ENCODE peak calls at places on chromosomes 6 and 20, in four cellular contexts. One of them, this sample, is unnamed.

GRCh38 chr6:118319890-118320289 is 228.2 kb upstream of the PLN start:
- DNase-seq in astrocyte of the cerebellum: no peak
- DNase-seq in foreskin fibroblast: no peak
- DNase-seq in colonic mucosa: no peak
- DNase-seq in this sample: no peak

GRCh38 chr6:17986656-17987575 is 519 bp downstream of the KIF13A start:
- DNase-seq in foreskin fibroblast: peak
- DNase-seq in astrocyte of the cerebellum: no peak
- DNase-seq in colonic mucosa: peak
- DNase-seq in this sample: no peak

GRCh38 chr6:30483677-30484279 is 5.5 kb upstream of the HLA-E start:
- DNase-seq in foreskin fibroblast: peak
- DNase-seq in astrocyte of the cerebellum: peak
- DNase-seq in colonic mucosa: peak
- DNase-seq in this sample: peak

GRCh38 chr20:24533449-24533848 is 64.0 kb downstream of the SYNDIG1 start:
- DNase-seq in foreskin fibroblast: no peak
- DNase-seq in colonic mucosa: no peak
- DNase-seq in astrocyte of the cerebellum: no peak
- DNase-seq in this sample: no peak

GRCh38 chr6:44706011-44706410 is 318.5 kb downstream of the CDC5L start:
- DNase-seq in astrocyte of the cerebellum: no peak
- DNase-seq in foreskin fibroblast: no peak
- DNase-seq in colonic mucosa: no peak
- DNase-seq in this sample: no peak

GRCh38 chr6:33446356-33446755 is 8.0 kb upstream of the ZBTB9 start:
- DNase-seq in astrocyte of the cerebellum: no peak
- DNase-seq in colonic mucosa: no peak
- DNase-seq in foreskin fibroblast: no peak
- DNase-seq in this sample: no peak

GRCh38 chr20:46558511-46558959 is 8.1 kb upstream of the OCSTAMP start:
- DNase-seq in astrocyte of the cerebellum: peak
- DNase-seq in foreskin fibroblast: peak
- DNase-seq in colonic mucosa: peak
- DNase-seq in this sample: no peak

GRCh38 chr20:31704225-31705119 is 18.2 kb downstream of the BCL2L1 start:
- DNase-seq in foreskin fibroblast: peak
- DNase-seq in astrocyte of the cerebellum: peak
- DNase-seq in colonic mucosa: peak
- DNase-seq in this sample: no peak

GRCh38 chr6:18405477-18406293 is 18.5 kb downstream of the RNF144B start:
- DNase-seq in astrocyte of the cerebellum: peak
- DNase-seq in foreskin fibroblast: peak
- DNase-seq in colonic mucosa: no peak
- DNase-seq in this sample: peak

GRCh38 chr6:84119277-84119676 is 85.7 kb downstream of the MRAP2 start:
- DNase-seq in colonic mucosa: no peak
- DNase-seq in astrocyte of the cerebellum: no peak
- DNase-seq in foreskin fibroblast: peak
- DNase-seq in this sample: no peak

GRCh38 chr6:111096246-111096645 is 8.9 kb downstream of the SLC16A10 start:
- DNase-seq in astrocyte of the cerebellum: no peak
- DNase-seq in foreskin fibroblast: no peak
- DNase-seq in colonic mucosa: peak
- DNase-seq in this sample: peak

GRCh38 chr20:61801857-61802442 is 263.7 kb downstream of the TAF4 start:
- DNase-seq in foreskin fibroblast: no peak
- DNase-seq in astrocyte of the cerebellum: no peak
- DNase-seq in colonic mucosa: no peak
- DNase-seq in this sample: no peak

GRCh38 chr6:119147101-119148053 is 68.9 kb upstream of the FAM184A start:
- DNase-seq in astrocyte of the cerebellum: peak
- DNase-seq in colonic mucosa: peak
- DNase-seq in foreskin fibroblast: peak
- DNase-seq in this sample: no peak

GRCh38 chr6:64516393-64516792 is 880.8 kb downstream of the PHF3 start:
- DNase-seq in foreskin fibroblast: no peak
- DNase-seq in astrocyte of the cerebellum: no peak
- DNase-seq in colonic mucosa: no peak
- DNase-seq in this sample: no peak
- H3K4me3 ChIP-seq in foreskin fibroblast: no peak
- H3K4me3 ChIP-seq in astrocyte of the cerebellum: no peak
- H3K4me3 ChIP-seq in colonic mucosa: no peak
- H3K4me3 ChIP-seq in this sample: no peak

DNA sequence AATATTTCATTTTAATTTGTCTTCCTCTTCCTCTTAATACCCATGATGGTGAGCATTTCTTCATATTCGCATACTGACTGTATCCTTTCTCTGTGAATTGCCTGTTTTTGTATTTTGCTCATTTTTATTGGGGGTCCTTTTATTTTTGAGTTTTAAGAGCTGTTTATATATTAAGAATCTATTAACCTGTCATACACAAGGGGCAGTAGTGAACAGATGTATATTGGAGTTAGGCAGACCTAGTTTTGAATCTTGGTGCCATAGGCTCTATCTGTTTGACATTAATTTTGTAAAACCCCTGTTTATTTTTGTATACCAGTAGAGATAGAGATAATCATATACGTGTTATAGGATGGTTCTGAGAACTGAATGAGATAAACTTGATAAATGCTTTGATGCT is 3.1 kb upstream of the WFDC5 start:
- DNase-seq in foreskin fibroblast: no peak
- DNase-seq in astrocyte of the cerebellum: no peak
- DNase-seq in colonic mucosa: no peak
- DNase-seq in this sample: no peak
- TF ChIP-seq CTCF in foreskin fibroblast: no peak
- TF ChIP-seq CTCF in astrocyte of the cerebellum: no peak
- TF ChIP-seq CTCF in colonic mucosa: no peak
- TF ChIP-seq CTCF in this sample: no peak

DNA sequence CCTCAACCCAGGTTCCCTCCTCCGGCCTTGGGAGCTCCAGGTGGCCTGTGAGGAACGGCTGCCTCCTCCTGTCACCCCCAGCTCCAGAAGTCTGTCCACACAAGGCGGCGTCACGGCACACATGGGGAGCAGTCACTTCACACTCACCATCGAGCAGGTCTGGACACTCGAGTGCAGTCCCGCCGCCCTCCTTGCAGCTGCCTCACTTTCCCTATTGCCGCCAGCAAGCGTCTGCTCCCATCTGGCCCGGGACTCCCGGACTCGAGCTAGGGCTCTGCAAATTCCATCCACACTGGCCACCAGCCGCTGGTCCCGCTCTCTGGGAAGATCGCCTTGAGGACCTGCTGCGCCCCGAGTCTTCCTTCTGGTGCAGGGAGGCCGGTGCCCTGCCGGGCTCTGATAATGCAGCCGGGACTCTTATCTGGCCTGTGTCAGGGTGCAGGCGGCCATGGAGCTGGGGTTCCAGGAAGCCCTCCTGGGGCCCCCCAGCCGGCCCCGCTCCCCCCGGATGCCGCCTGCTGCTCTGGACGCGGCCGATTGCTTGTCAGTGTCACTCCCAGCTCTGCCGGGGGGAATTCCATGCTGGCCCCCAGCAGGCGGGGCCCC is at the start of gene RIPOR3:
- DNase-seq in foreskin fibroblast: no peak
- DNase-seq in astrocyte of the cerebellum: no peak
- DNase-seq in colonic mucosa: no peak
- DNase-seq in this sample: no peak
- H3K4me3 ChIP-seq in foreskin fibroblast: peak
- H3K4me3 ChIP-seq in astrocyte of the cerebellum: peak
- H3K4me3 ChIP-seq in colonic mucosa: peak
- H3K4me3 ChIP-seq in this sample: no peak

GRCh38 chr20:21490105-21490504 is 23.8 kb downstream of the NKX2-2 start:
- DNase-seq in astrocyte of the cerebellum: no peak
- DNase-seq in colonic mucosa: no peak
- DNase-seq in foreskin fibroblast: no peak
- DNase-seq in this sample: no peak
- TF ChIP-seq CTCF in astrocyte of the cerebellum: no peak
- TF ChIP-seq CTCF in colonic mucosa: no peak
- TF ChIP-seq CTCF in foreskin fibroblast: peak
- TF ChIP-seq CTCF in this sample: peak

GRCh38 chr6:121442591-121442990 is 7.1 kb downstream of the GJA1 start:
- DNase-seq in foreskin fibroblast: no peak
- DNase-seq in colonic mucosa: no peak
- DNase-seq in astrocyte of the cerebellum: no peak
- DNase-seq in this sample: no peak
- H3K4me3 ChIP-seq in foreskin fibroblast: peak
- H3K4me3 ChIP-seq in colonic mucosa: no peak
- H3K4me3 ChIP-seq in astrocyte of the cerebellum: peak
- H3K4me3 ChIP-seq in this sample: no peak

GRCh38 chr20:20184149-20184548 is 131.8 kb downstream of the CFAP61 start:
- DNase-seq in astrocyte of the cerebellum: no peak
- DNase-seq in colonic mucosa: no peak
- DNase-seq in foreskin fibroblast: no peak
- DNase-seq in this sample: no peak
- TF ChIP-seq CTCF in astrocyte of the cerebellum: peak
- TF ChIP-seq CTCF in colonic mucosa: peak
- TF ChIP-seq CTCF in foreskin fibroblast: peak
- TF ChIP-seq CTCF in this sample: peak

GRCh38 chr20:8133816-8134451 is 1.9 kb downstream of the PLCB1 start:
- DNase-seq in astrocyte of the cerebellum: no peak
- DNase-seq in foreskin fibroblast: no peak
- DNase-seq in colonic mucosa: no peak
- DNase-seq in this sample: no peak

GRCh38 chr20:8132632-8133587 is 844 bp downstream of the PLCB1 start:
- DNase-seq in foreskin fibroblast: no peak
- DNase-seq in colonic mucosa: peak
- DNase-seq in astrocyte of the cerebellum: no peak
- DNase-seq in this sample: no peak

GRCh38 chr20:8130840-8131526 is 1.1 kb upstream of the PLCB1 start:
- DNase-seq in foreskin fibroblast: no peak
- DNase-seq in colonic mucosa: no peak
- DNase-seq in astrocyte of the cerebellum: no peak
- DNase-seq in this sample: no peak

GRCh38 chr20:8131598-8132014 is 460 bp upstream of the PLCB1 start:
- DNase-seq in astrocyte of the cerebellum: no peak
- DNase-seq in foreskin fibroblast: peak
- DNase-seq in colonic mucosa: no peak
- DNase-seq in this sample: no peak

DNA sequence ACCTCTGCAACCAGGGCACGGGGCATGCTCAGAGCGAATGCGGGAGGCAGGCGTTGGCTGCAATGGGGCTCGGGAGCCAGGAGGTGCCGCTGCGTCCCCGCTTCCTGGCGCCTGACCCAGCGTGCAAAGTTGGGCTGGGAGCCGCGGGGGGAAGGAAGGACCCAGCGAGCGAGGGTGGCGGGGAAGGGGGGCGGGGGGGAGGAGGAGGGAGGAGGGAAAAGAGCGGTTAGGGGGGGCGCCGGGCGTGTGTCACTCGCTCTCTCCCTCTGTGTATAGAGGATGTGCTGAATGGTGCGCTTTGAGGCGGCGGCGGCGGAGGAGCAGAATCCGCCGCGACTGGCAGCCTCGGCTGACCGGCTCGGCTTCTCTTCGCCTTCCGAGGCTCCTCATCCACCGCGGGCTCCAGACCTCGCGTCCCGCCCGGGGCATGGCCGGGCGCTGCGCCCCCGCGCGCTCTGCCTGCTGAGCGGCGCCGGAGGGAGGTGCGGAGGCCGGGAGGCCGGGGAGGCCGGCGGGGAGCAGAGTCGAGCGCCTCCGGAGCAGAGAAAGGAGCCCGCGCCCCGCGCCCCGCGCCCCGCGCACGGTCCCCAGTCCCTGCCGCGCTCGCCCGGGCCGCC is at the start of gene PLCB1:
- DNase-seq in colonic mucosa: peak
- DNase-seq in astrocyte of the cerebellum: peak
- DNase-seq in foreskin fibroblast: peak
- DNase-seq in this sample: no peak
- H3K4me3 ChIP-seq in colonic mucosa: peak
- H3K4me3 ChIP-seq in astrocyte of the cerebellum: peak
- H3K4me3 ChIP-seq in foreskin fibroblast: peak
- H3K4me3 ChIP-seq in this sample: peak

GRCh38 chr6:1552296-1552761 is 57.4 kb upstream of the FOXC1 start:
- DNase-seq in colonic mucosa: no peak
- DNase-seq in astrocyte of the cerebellum: no peak
- DNase-seq in foreskin fibroblast: peak
- DNase-seq in this sample: peak

GRCh38 chr6:1558388-1558787 is 51.3 kb upstream of the FOXC1 start:
- DNase-seq in foreskin fibroblast: peak
- DNase-seq in colonic mucosa: no peak
- DNase-seq in astrocyte of the cerebellum: no peak
- DNase-seq in this sample: no peak

GRCh38 chr6:1554241-1554880 is 55.4 kb upstream of the FOXC1 start:
- DNase-seq in foreskin fibroblast: no peak
- DNase-seq in colonic mucosa: no peak
- DNase-seq in astrocyte of the cerebellum: no peak
- DNase-seq in this sample: no peak

GRCh38 chr6:1553562-1554088 is 56.1 kb upstream of the FOXC1 start:
- DNase-seq in colonic mucosa: no peak
- DNase-seq in astrocyte of the cerebellum: no peak
- DNase-seq in foreskin fibroblast: peak
- DNase-seq in this sample: no peak

GRCh38 chr6:1554881-1555569 is 54.7 kb upstream of the FOXC1 start:
- DNase-seq in foreskin fibroblast: peak
- DNase-seq in astrocyte of the cerebellum: no peak
- DNase-seq in colonic mucosa: peak
- DNase-seq in this sample: peak
- TF ChIP-seq CTCF in foreskin fibroblast: peak
- TF ChIP-seq CTCF in astrocyte of the cerebellum: peak
- TF ChIP-seq CTCF in colonic mucosa: peak
- TF ChIP-seq CTCF in this sample: peak

GRCh38 chr6:149863846-149864577 is at the start of gene LRP11:
- DNase-seq in astrocyte of the cerebellum: no peak
- DNase-seq in foreskin fibroblast: peak
- DNase-seq in colonic mucosa: peak
- DNase-seq in this sample: peak
- H3K4me3 ChIP-seq in astrocyte of the cerebellum: peak
- H3K4me3 ChIP-seq in foreskin fibroblast: peak
- H3K4me3 ChIP-seq in colonic mucosa: peak
- H3K4me3 ChIP-seq in this sample: peak

This sample was measured in LNCaP clone FGC.